ENCODE peak calls at places on chromosome 19, in five cellular contexts. L is gastrocnemius medialis, H is colonic mucosa, Z is thoracic aorta, J is cardiac fibroblast. B is an unnamed sample.

GRCh38 chr19:38537071-38537847 is 80.5 kb downstream of the MAP4K1 start:
- DNase-seq in L (no peak), H (no peak), Z (no peak), J (no peak), B (no peak)

GRCh38 chr19:15418112-15418587 is 638 bp downstream of the AKAP8L start:
- DNase-seq in L (no peak), H (peak), Z (no peak), J (peak), B (peak)

GRCh38 chr19:46824887-46825730 is 25.5 kb downstream of the AP2S1 start:
- DNase-seq in L (no peak), H (no peak), Z (no peak), J (peak), B (no peak)

GRCh38 chr19:37738371-37738770 is 18.8 kb upstream of the ZNF607 start:
- DNase-seq in L (no peak), H (no peak), Z (no peak), J (no peak), B (no peak)

GRCh38 chr19:36266375-36266961 is 51.6 kb downstream of the ZNF146 start:
- DNase-seq in L (peak), H (no peak), Z (no peak), J (no peak), B (no peak)

GRCh38 chr19:29745253-29745652 is 30.2 kb upstream of the C19orf12 start:
- DNase-seq in L (no peak), H (no peak), Z (no peak), J (no peak), B (no peak)

GRCh38 chr19:35287713-35288112 is 4.2 kb upstream of the MAG start:
- DNase-seq in L (no peak), H (no peak), Z (no peak), J (no peak), B (no peak)

GRCh38 chr19:14562660-14563589 is 8.9 kb downstream of the NDUFB7 start:
- DNase-seq in L (peak), H (no peak), Z (no peak), J (no peak), B (no peak)

GRCh38 chr19:21751379-21751778 is 16.0 kb downstream of the ZNF100 start:
- DNase-seq in L (no peak), H (no peak), Z (no peak), J (peak), B (no peak)

GRCh38 chr19:9836021-9836420 is 903 bp downstream of the PIN1 start:
- DNase-seq in L (no peak), H (no peak), Z (no peak), J (peak), B (no peak)

GRCh38 chr19:10335149-10336053 is 2.1 kb upstream of the RAVER1 start:
- DNase-seq in L (no peak), H (no peak), Z (no peak), J (no peak), B (no peak)

GRCh38 chr19:39765091-39766076 is 13.3 kb upstream of the LEUTX start:
- DNase-seq in L (peak), H (peak), Z (no peak), J (peak), B (no peak)

GRCh38 chr19:30266687-30267086 is 105.5 kb upstream of the ZNF536 start:
- DNase-seq in L (no peak), H (no peak), Z (no peak), J (no peak), B (no peak)

GRCh38 chr19:29530549-29531457 is 5.0 kb downstream of the VSTM2B start:
- DNase-seq in L (no peak), H (no peak), Z (no peak), J (no peak), B (no peak)

GRCh38 chr19:47518139-47518538 is 3.3 kb upstream of the NAPA start:
- DNase-seq in L (no peak), H (no peak), Z (no peak), J (no peak), B (no peak)

GRCh38 chr19:35348909-35349611 is 1.4 kb downstream of the FFAR1 start:
- DNase-seq in L (no peak), H (no peak), Z (no peak), J (no peak), B (no peak)

GRCh38 chr19:49613374-49613773 is 22.4 kb downstream of the PRR12 start:
- DNase-seq in L (peak), H (no peak), Z (no peak), J (no peak), B (no peak)

GRCh38 chr19:13957107-13957506 is 4.8 kb downstream of the DCAF15 start:
- DNase-seq in L (peak), H (no peak), Z (no peak), J (no peak), B (no peak)

GRCh38 chr19:8835446-8835845 is 3.3 kb downstream of the MBD3L1 start:
- DNase-seq in L (no peak), H (no peak), Z (no peak), J (no peak), B (no peak)

GRCh38 chr19:8831373-8831772 is 731 bp downstream of the ZNF558 start:
- DNase-seq in L (no peak), H (no peak), Z (no peak), J (no peak), B (no peak)

GRCh38 chr19:8835877-8836276 is 3.7 kb downstream of the MBD3L1 start:
- DNase-seq in L (no peak), H (no peak), Z (no peak), J (no peak), B (no peak)

GRCh38 chr19:8831832-8832131 is 322 bp downstream of the ZNF558 start:
- DNase-seq in L (no peak), H (no peak), Z (no peak), J (no peak), B (no peak)

GRCh38 chr19:8832132-8833021 is at the start of the genes MBD3L1 and ZNF558:
- DNase-seq in L (peak), H (peak), Z (peak), J (peak), B (peak)
- TF ChIP-seq CTCF in L (peak), H (no peak), Z (no peak), J (no peak), B (no peak)

GRCh38 chr19:51552996-51553725 is 17.9 kb upstream of the ZNF175 start:
- DNase-seq in L (no peak), H (peak), Z (no peak), J (peak), B (no peak)
- H3K4me3 ChIP-seq in L (no peak), H (no peak), Z (no peak), J (no peak), B (no peak)

GRCh38 chr19:58021541-58022282 is 12.1 kb upstream of the ZSCAN1 start:
- DNase-seq in L (no peak), H (peak), Z (peak), J (peak), B (no peak)
- TF ChIP-seq CTCF in L (peak), H (peak), Z (peak), J (peak), B (peak)

GRCh38 chr19:45352471-45352870 is 11.9 kb downstream of the KLC3 start:
- DNase-seq in L (no peak), H (no peak), Z (no peak), J (no peak), B (no peak)

GRCh38 chr19:45352914-45353796 is 12.6 kb downstream of the KLC3 start:
- DNase-seq in L (no peak), H (no peak), Z (no peak), J (no peak), B (no peak)

GRCh38 chr19:45351401-45351952 is 10.9 kb downstream of the KLC3 start:
- DNase-seq in L (no peak), H (no peak), Z (no peak), J (no peak), B (no peak)

GRCh38 chr19:45350477-45351058 is 10.0 kb downstream of the KLC3 start:
- DNase-seq in L (no peak), H (no peak), Z (no peak), J (no peak), B (no peak)

DNA sequence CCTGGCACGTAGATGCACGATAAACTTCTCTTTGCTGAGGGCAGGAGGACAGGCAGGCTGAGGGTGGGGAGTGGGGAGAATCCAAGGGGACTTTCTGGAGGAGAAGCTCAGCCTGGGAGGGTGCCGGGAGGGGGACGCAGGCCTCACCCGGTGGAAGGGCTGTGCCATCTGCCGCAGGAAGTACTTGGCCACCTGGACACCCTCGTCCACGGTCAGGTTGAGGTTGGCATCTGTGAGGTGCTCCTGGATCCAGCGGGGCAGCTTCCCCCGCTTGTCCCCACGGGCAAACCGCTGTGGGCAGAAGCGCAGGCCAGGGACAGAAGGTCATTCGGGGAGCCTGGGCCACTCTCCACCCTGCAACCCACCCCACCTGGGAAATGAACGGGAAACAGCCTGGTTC is 11.5 kb downstream of the KLC3 start:
- DNase-seq in L (no peak), H (no peak), Z (no peak), J (no peak), B (no peak)
- H3K4me3 ChIP-seq in L (no peak), H (no peak), Z (no peak), J (no peak), B (no peak)

DNA sequence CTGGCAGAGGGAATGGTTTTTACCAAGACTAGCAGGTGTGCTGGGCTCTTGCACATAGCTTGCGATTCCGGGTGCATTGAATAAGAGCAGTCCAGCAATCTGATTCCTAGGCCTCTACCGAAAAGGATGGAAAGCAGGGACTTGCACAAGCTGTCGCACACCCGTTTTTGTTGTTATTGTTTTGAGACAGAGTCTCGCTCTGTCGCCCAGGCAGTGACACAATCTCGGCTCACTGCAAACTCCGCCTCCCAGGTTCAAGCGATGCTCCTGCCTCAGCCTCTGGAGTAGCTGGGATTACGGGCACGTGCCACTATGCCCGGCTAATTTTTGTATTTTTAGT is 5.5 kb downstream of the EBI3 start:
- DNase-seq in L (no peak), H (no peak), Z (no peak), J (no peak), B (no peak)
- TF ChIP-seq CTCF in L (no peak), H (no peak), Z (no peak), J (no peak), B (no peak)

DNA sequence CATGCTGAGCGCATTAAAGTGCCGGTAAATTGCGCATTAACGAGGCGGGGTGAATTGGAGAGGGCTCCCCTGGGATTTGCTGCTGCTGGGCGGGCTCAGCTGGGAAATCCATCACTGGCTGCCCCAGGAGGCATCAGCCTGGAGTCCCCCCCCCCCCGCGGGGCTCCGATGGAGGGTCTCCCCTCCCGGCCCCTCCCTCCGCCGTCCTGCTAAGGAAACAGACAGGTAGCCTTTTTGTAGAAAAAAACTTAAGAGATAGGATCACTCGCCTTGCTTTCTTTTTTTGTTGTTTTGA is 6.8 kb downstream of the TLE6 start:
- DNase-seq in L (no peak), H (no peak), Z (peak), J (no peak), B (no peak)
- H3K4me3 ChIP-seq in L (peak), H (no peak), Z (peak), J (peak), B (no peak)

DNA sequence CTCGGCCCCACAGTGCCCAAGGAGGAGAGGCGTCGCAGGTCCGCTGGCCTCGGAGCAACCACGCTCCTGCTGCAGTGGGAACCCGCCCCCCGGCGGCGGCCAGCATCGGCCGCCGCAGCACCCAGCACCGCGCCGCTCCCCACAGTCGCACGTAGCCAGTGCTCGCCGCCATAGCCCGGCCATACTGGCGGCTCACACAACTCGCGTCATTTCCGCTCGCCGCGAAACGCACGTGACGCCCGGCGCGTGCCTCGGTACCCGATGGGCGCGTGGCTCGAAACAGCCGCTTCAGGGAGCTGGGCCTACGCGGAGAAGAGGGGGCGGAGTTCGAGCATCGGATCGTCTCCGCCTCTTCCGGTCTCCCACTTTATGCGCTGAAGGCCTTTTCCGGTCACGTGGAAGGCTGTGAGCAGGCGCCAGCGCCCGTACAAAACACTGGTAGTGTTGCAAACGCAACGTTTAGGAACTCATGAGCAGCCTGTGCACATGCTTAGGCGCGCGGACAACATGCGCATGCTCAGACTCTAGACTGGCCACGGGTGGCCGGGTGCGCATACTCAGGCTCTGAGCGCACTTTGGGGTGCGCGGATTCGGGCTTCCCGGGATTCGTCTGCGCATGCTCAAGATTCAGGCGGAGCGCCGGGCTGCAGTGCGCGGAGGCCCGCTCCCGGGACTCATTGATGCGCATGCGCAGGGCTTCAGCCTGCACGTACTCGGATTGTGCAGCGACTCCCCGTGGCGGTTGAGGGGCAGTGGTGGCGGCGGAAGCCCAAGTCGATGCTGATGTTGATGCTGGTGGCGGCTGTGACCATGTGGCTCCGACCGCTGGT is at the start of the genes CATSPERD and LONP1:
- DNase-seq in L (peak), H (peak), Z (peak), J (peak), B (peak)
- TF ChIP-seq CTCF in L (peak), H (peak), Z (peak), J (peak), B (peak)